ENCODE peak calls at places on chromosome 7, in seven cellular contexts. One of them, this sample, is unnamed.

GRCh38 chr7:122983261-122983660 is 12.2 kb downstream of the TAS2R16 start:
- DNase-seq in IMR-90: no peak
- DNase-seq in A549: no peak
- DNase-seq in HCT116: no peak
- DNase-seq in H1: no peak
- DNase-seq in HepG2: no peak
- DNase-seq in K562: no peak
- DNase-seq in this sample: no peak

GRCh38 chr7:96786261-96786997 is 76.8 kb upstream of the SEM1 start:
- DNase-seq in IMR-90: no peak
- DNase-seq in A549: no peak
- DNase-seq in HCT116: no peak
- DNase-seq in H1: peak
- DNase-seq in HepG2: no peak
- DNase-seq in K562: no peak
- DNase-seq in this sample: no peak

GRCh38 chr7:2029936-2030335 is 202.8 kb downstream of the MAD1L1 start:
- DNase-seq in IMR-90: no peak
- DNase-seq in A549: no peak
- DNase-seq in HCT116: no peak
- DNase-seq in H1: no peak
- DNase-seq in HepG2: no peak
- DNase-seq in K562: no peak
- DNase-seq in this sample: no peak

GRCh38 chr7:136509466-136509865 is 359.0 kb upstream of the CHRM2 start:
- DNase-seq in IMR-90: no peak
- DNase-seq in A549: no peak
- DNase-seq in HCT116: no peak
- DNase-seq in H1: no peak
- DNase-seq in HepG2: no peak
- DNase-seq in K562: no peak
- DNase-seq in this sample: no peak

GRCh38 chr7:8436965-8437364 is 3.6 kb downstream of the NXPH1 start:
- DNase-seq in IMR-90: no peak
- DNase-seq in A549: peak
- DNase-seq in HCT116: peak
- DNase-seq in H1: peak
- DNase-seq in HepG2: peak
- DNase-seq in K562: peak
- DNase-seq in this sample: peak

GRCh38 chr7:41977165-41977651 is 259.8 kb downstream of the GLI3 start:
- DNase-seq in IMR-90: peak
- DNase-seq in A549: peak
- DNase-seq in HCT116: peak
- DNase-seq in H1: peak
- DNase-seq in HepG2: peak
- DNase-seq in K562: no peak
- DNase-seq in this sample: no peak

GRCh38 chr7:91266931-91267557 is 2.8 kb downstream of the FZD1 start:
- DNase-seq in IMR-90: no peak
- DNase-seq in A549: no peak
- DNase-seq in HCT116: no peak
- DNase-seq in H1: no peak
- DNase-seq in HepG2: no peak
- DNase-seq in K562: no peak
- DNase-seq in this sample: no peak

GRCh38 chr7:134829381-134829986 is 50.0 kb downstream of the CALD1 start:
- DNase-seq in IMR-90: no peak
- DNase-seq in A549: no peak
- DNase-seq in HCT116: no peak
- DNase-seq in H1: no peak
- DNase-seq in HepG2: no peak
- DNase-seq in K562: no peak
- DNase-seq in this sample: no peak

GRCh38 chr7:108328174-108328651 is 128.0 kb downstream of the NRCAM start:
- DNase-seq in IMR-90: no peak
- DNase-seq in A549: no peak
- DNase-seq in HCT116: no peak
- DNase-seq in H1: no peak
- DNase-seq in HepG2: no peak
- DNase-seq in K562: no peak
- DNase-seq in this sample: peak

GRCh38 chr7:155426543-155427410 is 31.2 kb upstream of the EN2 start:
- DNase-seq in IMR-90: no peak
- DNase-seq in A549: no peak
- DNase-seq in HCT116: no peak
- DNase-seq in H1: no peak
- DNase-seq in HepG2: no peak
- DNase-seq in K562: no peak
- DNase-seq in this sample: no peak

GRCh38 chr7:78770422-78771410 is 682.8 kb downstream of the MAGI2 start:
- DNase-seq in IMR-90: peak
- DNase-seq in A549: no peak
- DNase-seq in HCT116: no peak
- DNase-seq in H1: peak
- DNase-seq in HepG2: no peak
- DNase-seq in K562: no peak
- DNase-seq in this sample: no peak

DNA sequence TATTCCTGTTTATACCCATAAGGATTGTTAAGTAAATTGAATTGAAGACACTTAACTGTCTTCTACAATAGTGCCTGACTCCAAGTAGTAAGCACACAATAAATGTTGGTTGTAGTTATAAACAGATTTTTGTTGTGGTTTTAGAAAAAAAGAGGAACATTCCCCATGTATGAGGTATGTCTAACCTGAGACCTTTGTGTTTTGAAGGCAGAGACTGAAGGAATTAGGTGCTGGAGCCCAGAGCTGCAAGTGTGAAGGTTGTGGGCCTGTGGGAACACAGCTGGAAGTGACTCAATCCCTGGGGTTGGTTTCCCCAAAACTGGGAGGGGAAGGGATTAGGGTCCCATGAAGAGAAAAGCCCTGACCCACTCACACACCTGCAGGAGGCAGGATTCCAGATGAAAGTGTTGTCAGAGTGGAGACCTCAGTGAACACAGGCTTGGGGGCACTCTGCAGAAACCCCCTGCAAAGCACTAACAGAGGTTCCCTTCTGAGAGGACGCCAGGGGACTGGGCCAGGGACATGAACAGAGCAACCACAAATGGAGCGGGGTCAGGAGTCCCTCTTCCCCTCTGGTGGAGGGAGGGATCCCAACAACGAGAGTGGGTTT is 265.1 kb upstream of the KLF14 start:
- DNase-seq in IMR-90: peak
- DNase-seq in A549: no peak
- DNase-seq in HCT116: peak
- DNase-seq in H1: peak
- DNase-seq in HepG2: peak
- DNase-seq in K562: no peak
- DNase-seq in this sample: no peak
- TF ChIP-seq CEBPB in IMR-90: no peak
- TF ChIP-seq CEBPB in A549: no peak
- TF ChIP-seq CEBPB in HCT116: no peak
- TF ChIP-seq CEBPB in H1: no peak
- TF ChIP-seq CEBPB in HepG2: no peak
- TF ChIP-seq CEBPB in K562: no peak
- TF ChIP-seq CEBPB in this sample: no peak

DNA sequence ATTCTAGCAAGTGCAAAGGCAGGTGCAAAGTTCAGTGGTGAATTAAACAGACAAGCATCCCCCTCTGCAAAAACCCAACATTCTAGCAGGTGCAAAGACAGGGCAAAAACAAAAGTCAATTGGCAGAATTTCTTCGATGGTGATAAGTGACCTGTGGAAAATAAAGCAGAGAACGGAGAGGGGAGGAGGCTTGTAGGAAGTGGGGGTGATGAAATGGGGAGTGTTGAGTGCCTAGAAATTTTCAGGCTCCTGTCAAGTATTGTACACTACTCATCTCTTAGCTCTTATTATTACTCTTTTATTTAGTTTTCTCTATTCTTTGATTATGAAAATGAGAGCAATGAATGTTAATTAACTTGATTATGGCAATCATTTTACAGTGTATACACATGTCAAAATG is 2.4 kb upstream of the CD36 start:
- DNase-seq in IMR-90: no peak
- DNase-seq in A549: no peak
- DNase-seq in HCT116: no peak
- DNase-seq in H1: no peak
- DNase-seq in HepG2: no peak
- DNase-seq in K562: no peak
- DNase-seq in this sample: no peak
- TF ChIP-seq CEBPB in IMR-90: no peak
- TF ChIP-seq CEBPB in A549: no peak
- TF ChIP-seq CEBPB in HCT116: no peak
- TF ChIP-seq CEBPB in H1: no peak
- TF ChIP-seq CEBPB in HepG2: no peak
- TF ChIP-seq CEBPB in K562: no peak
- TF ChIP-seq CEBPB in this sample: no peak

GRCh38 chr7:98086231-98086855 is 20.3 kb upstream of the LMTK2 start:
- DNase-seq in IMR-90: no peak
- DNase-seq in A549: no peak
- DNase-seq in HCT116: no peak
- DNase-seq in H1: no peak
- DNase-seq in HepG2: no peak
- DNase-seq in K562: no peak
- DNase-seq in this sample: no peak
- TF ChIP-seq CEBPB in IMR-90: no peak
- TF ChIP-seq CEBPB in A549: no peak
- TF ChIP-seq CEBPB in HCT116: no peak
- TF ChIP-seq CEBPB in H1: no peak
- TF ChIP-seq CEBPB in HepG2: no peak
- TF ChIP-seq CEBPB in K562: no peak
- TF ChIP-seq CEBPB in this sample: no peak

GRCh38 chr7:139626817-139627216 is 103.3 kb downstream of the CLEC2L start:
- DNase-seq in IMR-90: no peak
- DNase-seq in A549: no peak
- DNase-seq in HCT116: no peak
- DNase-seq in H1: no peak
- DNase-seq in HepG2: no peak
- DNase-seq in K562: no peak
- DNase-seq in this sample: no peak
- TF ChIP-seq CEBPB in IMR-90: no peak
- TF ChIP-seq CEBPB in A549: no peak
- TF ChIP-seq CEBPB in HCT116: no peak
- TF ChIP-seq CEBPB in H1: no peak
- TF ChIP-seq CEBPB in HepG2: no peak
- TF ChIP-seq CEBPB in K562: no peak
- TF ChIP-seq CEBPB in this sample: no peak

DNA sequence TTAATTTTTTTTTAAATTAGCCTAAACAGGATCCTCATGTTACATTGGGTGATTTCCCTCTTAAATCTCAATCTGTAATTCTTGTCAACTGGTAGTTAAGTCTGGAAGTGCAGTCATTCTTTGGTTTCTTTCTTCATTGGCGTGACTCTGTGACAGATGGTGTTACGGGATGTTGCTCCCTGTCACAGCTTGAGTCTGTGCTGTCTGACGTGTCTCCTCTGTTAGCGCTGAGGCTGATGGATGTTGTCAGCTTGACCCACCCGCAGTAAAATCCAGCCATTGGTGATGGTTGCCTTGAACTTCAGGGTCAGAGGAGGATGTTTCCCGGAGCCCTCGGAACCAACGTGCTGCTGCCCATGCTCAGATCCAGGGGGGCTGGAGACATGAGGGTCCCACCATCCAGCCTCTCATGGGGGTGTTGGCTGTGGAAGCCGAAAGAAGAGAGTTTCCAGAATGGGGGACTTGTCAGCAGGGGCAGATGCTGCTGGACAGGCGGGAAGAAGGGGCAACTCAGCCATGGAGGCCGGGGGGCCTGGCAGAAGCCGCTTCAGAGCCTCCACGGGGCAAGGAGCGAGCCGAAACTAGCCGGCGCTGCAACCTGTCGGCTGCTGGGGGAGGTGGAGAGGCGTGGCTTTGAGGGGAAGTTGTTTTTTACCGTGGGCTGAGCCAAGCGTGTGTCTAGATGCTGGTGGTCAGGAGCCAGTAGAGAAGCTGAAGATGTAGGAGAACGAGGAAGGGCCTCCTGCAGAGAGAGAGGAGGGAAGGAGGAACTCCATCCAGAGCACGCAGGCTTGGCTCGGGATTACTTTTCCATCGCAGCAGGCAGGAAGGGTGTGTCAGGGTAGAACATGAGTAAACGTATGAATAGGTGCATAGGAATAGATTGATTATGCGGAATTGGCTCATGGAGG is 3.5 kb downstream of the SUN1 start:
- DNase-seq in IMR-90: no peak
- DNase-seq in A549: no peak
- DNase-seq in HCT116: no peak
- DNase-seq in H1: no peak
- DNase-seq in HepG2: no peak
- DNase-seq in K562: no peak
- DNase-seq in this sample: no peak
- TF ChIP-seq CEBPB in IMR-90: no peak
- TF ChIP-seq CEBPB in A549: no peak
- TF ChIP-seq CEBPB in HCT116: no peak
- TF ChIP-seq CEBPB in H1: no peak
- TF ChIP-seq CEBPB in HepG2: no peak
- TF ChIP-seq CEBPB in K562: no peak
- TF ChIP-seq CEBPB in this sample: no peak

DNA sequence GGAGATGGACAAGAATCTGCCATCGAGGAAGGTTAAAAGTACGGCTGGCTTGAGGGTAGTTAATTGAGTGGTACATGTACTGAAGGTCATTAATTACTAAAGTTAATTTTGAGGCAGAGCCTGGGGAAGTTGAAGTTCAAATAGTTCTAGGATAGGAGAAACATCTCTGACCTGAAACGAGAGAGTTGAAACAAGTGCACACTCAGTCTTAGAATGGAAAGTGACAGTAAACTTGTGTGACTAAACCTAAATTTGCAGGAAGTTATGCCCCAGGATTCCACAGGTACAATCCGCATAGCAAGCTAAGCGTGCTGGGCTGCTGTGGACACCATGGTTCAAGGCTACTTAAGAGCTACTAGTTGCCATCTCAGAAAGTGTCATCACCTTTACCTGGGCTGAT is 209.9 kb downstream of the CHCHD3 start:
- DNase-seq in IMR-90: no peak
- DNase-seq in A549: no peak
- DNase-seq in HCT116: no peak
- DNase-seq in H1: no peak
- DNase-seq in HepG2: no peak
- DNase-seq in K562: no peak
- DNase-seq in this sample: no peak
- TF ChIP-seq CEBPB in IMR-90: no peak
- TF ChIP-seq CEBPB in A549: no peak
- TF ChIP-seq CEBPB in HCT116: no peak
- TF ChIP-seq CEBPB in H1: no peak
- TF ChIP-seq CEBPB in HepG2: no peak
- TF ChIP-seq CEBPB in K562: no peak
- TF ChIP-seq CEBPB in this sample: no peak

This sample was measured in GM12878.